ENCODE peak calls at places on chromosomes 16 and 17, in six cellular contexts. N, J, P, A, O and C are unnamed samples.

GRCh38 chr17:27559996-27560481 is 70.9 kb upstream of the LGALS9 start:
- DNase-seq in N (no peak), J (no peak), P (no peak), A (no peak), O (no peak), C (no peak)

GRCh38 chr17:336110-337021 is 16.2 kb downstream of the RPH3AL start:
- DNase-seq in N (no peak), J (no peak), P (no peak), A (no peak), O (no peak), C (no peak)

GRCh38 chr17:72004476-72005331 is 116.1 kb upstream of the SOX9 start:
- DNase-seq in N (no peak), J (peak), P (no peak), A (no peak), O (no peak), C (peak)

GRCh38 chr17:47219621-47220475 is 10.7 kb downstream of the MYL4 start:
- DNase-seq in N (no peak), J (no peak), P (no peak), A (no peak), O (no peak), C (no peak)

GRCh38 chr17:58402047-58402446 is 15.3 kb downstream of the RNF43 start:
- DNase-seq in N (no peak), J (no peak), P (no peak), A (no peak), O (no peak), C (no peak)

GRCh38 chr17:49664706-49665211 is 13.1 kb downstream of the SPOP start:
- DNase-seq in N (no peak), J (no peak), P (no peak), A (no peak), O (no peak), C (no peak)

GRCh38 chr16:11672206-11673090 is 4.2 kb downstream of the SNN start:
- DNase-seq in N (no peak), J (no peak), P (no peak), A (no peak), O (no peak), C (peak)

GRCh38 chr17:54015734-54016133 is 193.0 kb downstream of the KIF2B start:
- DNase-seq in N (no peak), J (no peak), P (no peak), A (no peak), O (no peak), C (no peak)

GRCh38 chr17:40479754-40480480 is 21.5 kb downstream of the TNS4 start:
- DNase-seq in N (no peak), J (no peak), P (no peak), A (no peak), O (no peak), C (no peak)

GRCh38 chr16:85028638-85029412 is 1.2 kb downstream of the KIAA0513 start:
- DNase-seq in N (no peak), J (no peak), P (peak), A (no peak), O (no peak), C (no peak)

GRCh38 chr17:36598951-36599401 is 2.4 kb upstream of the MRM1 start:
- DNase-seq in N (no peak), J (no peak), P (peak), A (no peak), O (no peak), C (no peak)

GRCh38 chr16:4663756-4664465 is 29.5 kb upstream of the NUDT16L1 start:
- DNase-seq in N (no peak), J (no peak), P (no peak), A (no peak), O (peak), C (no peak)

GRCh38 chr16:66490774-66491715 is 58.9 kb downstream of the TK2 start:
- DNase-seq in N (no peak), J (no peak), P (peak), A (no peak), O (no peak), C (no peak)

GRCh38 chr17:34354637-34355036 is 1.6 kb upstream of the CCL13 start:
- DNase-seq in N (no peak), J (no peak), P (no peak), A (no peak), O (no peak), C (no peak)

GRCh38 chr17:2122641-2123302 is 67.9 kb downstream of the HIC1 start:
- DNase-seq in N (peak), J (peak), P (no peak), A (no peak), O (no peak), C (no peak)

GRCh38 chr17:74737299-74738050 is 419 bp downstream of the RAB37 start:
- DNase-seq in N (peak), J (peak), P (no peak), A (peak), O (peak), C (no peak)

GRCh38 chr17:82480345-82480744 is 21.8 kb downstream of the NARF start:
- DNase-seq in N (no peak), J (no peak), P (no peak), A (no peak), O (no peak), C (no peak)

GRCh38 chr17:82479602-82480001 is 21.1 kb downstream of the NARF start:
- DNase-seq in N (no peak), J (no peak), P (no peak), A (no peak), O (no peak), C (no peak)

GRCh38 chr17:82483204-82483660 is 24.7 kb downstream of the NARF start:
- DNase-seq in N (no peak), J (no peak), P (no peak), A (no peak), O (no peak), C (no peak)

GRCh38 chr17:82475458-82475857 is 16.9 kb downstream of the NARF start:
- DNase-seq in N (no peak), J (no peak), P (peak), A (no peak), O (no peak), C (no peak)

GRCh38 chr17:82477934-82478333 is 19.4 kb downstream of the NARF start:
- DNase-seq in N (no peak), J (no peak), P (no peak), A (no peak), O (no peak), C (no peak)
- TF ChIP-seq CREB1 in N (no peak), J (no peak), P (no peak), A (no peak), O (no peak), C (no peak)

DNA sequence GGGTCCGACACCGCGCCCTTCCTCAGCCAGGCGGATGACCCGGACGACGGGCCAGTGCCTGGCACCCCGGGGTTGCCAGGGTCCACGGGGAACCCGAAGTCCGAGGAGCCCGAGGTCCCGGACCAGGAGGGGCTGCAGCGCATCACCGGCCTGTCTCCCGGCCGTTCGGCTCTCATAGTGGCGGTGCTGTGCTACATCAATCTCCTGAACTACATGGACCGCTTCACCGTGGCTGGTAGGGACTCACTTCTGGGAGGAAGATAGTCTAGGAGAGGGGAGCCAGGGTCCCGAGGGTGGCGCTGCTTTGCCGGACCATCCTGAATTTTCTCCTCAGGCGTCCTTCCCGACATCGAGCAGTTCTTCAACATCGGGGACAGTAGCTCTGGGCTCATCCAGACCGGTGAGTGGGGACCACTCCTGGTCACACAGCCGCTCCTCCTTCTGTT is 603 bp downstream of the SPNS1 start:
- DNase-seq in N (no peak), J (no peak), P (peak), A (no peak), O (no peak), C (no peak)
- TF ChIP-seq CREB1 in N (no peak), J (no peak), P (no peak), A (no peak), O (no peak), C (no peak)

DNA sequence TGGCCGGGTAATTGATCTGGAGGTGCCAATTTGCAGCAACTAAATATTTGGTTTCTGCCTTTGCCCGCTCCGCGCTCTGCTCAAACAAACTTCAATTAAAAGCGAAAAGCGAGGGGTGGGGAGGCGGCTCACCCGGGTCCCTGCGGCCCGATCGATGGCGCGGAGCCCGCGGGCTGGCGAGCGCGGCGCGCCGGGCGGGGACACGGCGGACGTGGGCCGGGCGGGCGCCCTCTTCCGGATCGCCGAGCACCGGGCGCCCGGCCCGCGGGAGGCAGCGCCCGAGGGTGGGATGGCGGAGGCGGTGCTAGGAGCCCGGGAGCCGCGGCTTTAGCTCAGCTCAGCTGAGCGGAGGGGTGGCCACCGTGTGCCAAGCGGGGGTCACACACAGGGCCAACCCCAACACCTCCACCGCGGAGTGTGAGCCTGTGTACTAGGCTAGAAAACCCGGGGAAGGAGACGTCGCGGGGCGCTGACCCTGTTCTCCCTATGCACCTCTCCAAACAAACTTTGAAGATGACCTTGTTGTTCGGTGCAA is 32.2 kb downstream of the DCAKD start:
- DNase-seq in N (no peak), J (peak), P (peak), A (no peak), O (no peak), C (no peak)
- TF ChIP-seq CREB1 in N (no peak), J (no peak), P (no peak), A (no peak), O (no peak), C (no peak)

GRCh38 chr17:50806141-50806643 is 29.2 kb upstream of the WFIKKN2 start:
- DNase-seq in N (peak), J (peak), P (peak), A (peak), O (peak), C (no peak)

GRCh38 chr17:50808413-50808812 is 27.0 kb upstream of the WFIKKN2 start:
- DNase-seq in N (no peak), J (no peak), P (no peak), A (no peak), O (no peak), C (no peak)

GRCh38 chr17:50807675-50808074 is 27.7 kb upstream of the WFIKKN2 start:
- DNase-seq in N (no peak), J (no peak), P (no peak), A (no peak), O (no peak), C (no peak)

GRCh38 chr17:50805486-50805885 is 29.9 kb upstream of the WFIKKN2 start:
- DNase-seq in N (no peak), J (no peak), P (no peak), A (no peak), O (no peak), C (no peak)

GRCh38 chr17:50807014-50807413 is 28.4 kb upstream of the WFIKKN2 start:
- DNase-seq in N (no peak), J (no peak), P (no peak), A (no peak), O (no peak), C (no peak)
- TF ChIP-seq CREB1 in N (no peak), J (no peak), P (no peak), A (no peak), O (no peak), C (no peak)

GRCh38 chr16:700684-701584 is 4.7 kb downstream of the FBXL16 start:
- DNase-seq in N (peak), J (peak), P (peak), A (peak), O (no peak), C (no peak)
- TF ChIP-seq CREB1 in N (no peak), J (no peak), P (peak), A (no peak), O (no peak), C (no peak)

DNA sequence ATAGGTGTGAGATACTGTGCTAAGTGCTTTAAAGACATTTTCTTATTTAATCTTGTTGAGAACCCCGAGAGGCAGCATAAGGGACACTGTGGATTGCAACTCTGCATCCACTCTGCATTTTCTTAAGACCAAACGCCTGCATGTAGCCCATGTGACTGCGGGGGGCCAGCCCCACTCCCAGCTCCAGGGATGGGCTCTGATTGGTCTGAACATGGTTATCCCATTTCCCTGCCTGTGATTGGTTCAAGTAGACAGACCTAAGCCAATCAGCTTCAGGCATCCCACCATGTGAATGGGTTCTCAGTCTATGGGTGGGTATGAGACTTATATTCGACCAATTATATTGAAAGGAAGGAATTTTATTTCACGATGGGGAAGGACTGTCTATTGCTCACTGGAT is 33.2 kb upstream of the USP7 start:
- DNase-seq in N (no peak), J (peak), P (peak), A (no peak), O (peak), C (no peak)
- TF ChIP-seq CREB1 in N (no peak), J (no peak), P (no peak), A (no peak), O (no peak), C (no peak)